ENCODE peak calls at places on chromosomes 16 and 17, in nine cellular contexts. V, B, I, F, T, A, E, S and Q are unnamed samples.

GRCh38 chr17:43341705-43342600 is 56.8 kb upstream of the ARL4D start:
- DNase-seq in V (no peak), B (no peak), I (peak; percentile 72), F (no peak), T (no peak), A (no peak), E (no peak), S (no peak), Q (no peak)

GRCh38 chr17:21286066-21286770 is 1.7 kb downstream of the MAP2K3 start:
- DNase-seq in V (peak; percentile 96), B (peak; percentile 64), I (peak; percentile 99), F (no peak), T (no peak), A (peak; percentile 97), E (peak; percentile 85), S (peak; percentile 66), Q (no peak)

GRCh38 chr17:73759324-73760185 is 115.3 kb upstream of the SDK2 start:
- DNase-seq in V (no peak), B (no peak), I (no peak), F (no peak), T (no peak), A (no peak), E (no peak), S (no peak), Q (no peak)

GRCh38 chr16:787978-788398 is at the start of gene RPUSD1:
- DNase-seq in V (no peak), B (no peak), I (no peak), F (no peak), T (no peak), A (no peak), E (no peak), S (peak; percentile 62), Q (no peak)

GRCh38 chr17:43771463-43771862 is 7.3 kb downstream of the DUSP3 start:
- DNase-seq in V (no peak), B (no peak), I (no peak), F (no peak), T (no peak), A (no peak), E (no peak), S (no peak), Q (no peak)

GRCh38 chr17:66335797-66336196 is 33.4 kb downstream of the PRKCA start:
- DNase-seq in V (no peak), B (no peak), I (no peak), F (no peak), T (no peak), A (no peak), E (no peak), S (no peak), Q (no peak)

GRCh38 chr17:61361084-61361483 is 38.6 kb upstream of the TBX2 start:
- DNase-seq in V (peak; percentile 50), B (no peak), I (peak; percentile 77), F (no peak), T (no peak), A (peak; percentile 16), E (peak; percentile 15), S (no peak), Q (no peak)

GRCh38 chr17:29855686-29856085 is 74.3 kb downstream of the SSH2 start:
- DNase-seq in V (no peak), B (no peak), I (no peak), F (no peak), T (no peak), A (no peak), E (peak; percentile 59), S (no peak), Q (no peak)

GRCh38 chr16:58614212-58614611 is 15.4 kb downstream of the CNOT1 start:
- DNase-seq in V (no peak), B (no peak), I (peak; percentile 70), F (no peak), T (no peak), A (no peak), E (no peak), S (no peak), Q (no peak)

GRCh38 chr16:66486773-66487579 is 59.9 kb downstream of the BEAN1 start:
- DNase-seq in V (peak; percentile 45), B (no peak), I (peak; percentile 44), F (no peak), T (no peak), A (no peak), E (peak; percentile 37), S (peak; percentile 35), Q (peak; percentile 29)

GRCh38 chr16:58500329-58501241 is 642 bp downstream of the NDRG4 start:
- DNase-seq in V (no peak), B (no peak), I (no peak), F (no peak), T (no peak), A (no peak), E (no peak), S (no peak), Q (no peak)

GRCh38 chr16:82544378-82544777 is 82.4 kb upstream of the CDH13 start:
- DNase-seq in V (no peak), B (no peak), I (no peak), F (no peak), T (no peak), A (no peak), E (no peak), S (no peak), Q (no peak)

GRCh38 chr16:28001642-28002041 is 61.9 kb downstream of the GSG1L start:
- DNase-seq in V (no peak), B (no peak), I (no peak), F (no peak), T (no peak), A (no peak), E (no peak), S (no peak), Q (no peak)

GRCh38 chr16:2122429-2122828 is 13.3 kb downstream of the PKD1 start:
- DNase-seq in V (no peak), B (no peak), I (no peak), F (no peak), T (no peak), A (no peak), E (no peak), S (no peak), Q (no peak)

GRCh38 chr16:78648517-78648916 is 549.1 kb downstream of the WWOX start:
- DNase-seq in V (no peak), B (no peak), I (no peak), F (no peak), T (no peak), A (no peak), E (no peak), S (no peak), Q (no peak)

GRCh38 chr16:9092282-9092962 is 978 bp downstream of the HAPSTR1 start:
- DNase-seq in V (no peak), B (peak; percentile 15), I (no peak), F (peak; percentile 18), T (peak; percentile 63), A (peak; percentile 37), E (no peak), S (peak; percentile 50), Q (peak; percentile 37)

GRCh38 chr17:18038861-18039534 is at the start of the genes ATPAF2 and GID4:
- DNase-seq in V (peak; percentile 96), B (peak; percentile 99), I (peak; percentile 100), F (peak; percentile 99), T (peak; percentile 100), A (peak; percentile 99), E (peak; percentile 99), S (peak; percentile 98), Q (peak; percentile 98)

GRCh38 chr17:48202945-48203344 is 95.4 kb downstream of the SNX11 start:
- DNase-seq in V (no peak), B (no peak), I (no peak), F (no peak), T (no peak), A (no peak), E (no peak), S (no peak), Q (no peak)

GRCh38 chr16:27236635-27237228 is 31.8 kb downstream of the NSMCE1 start:
- DNase-seq in V (no peak), B (no peak), I (no peak), F (no peak), T (no peak), A (no peak), E (no peak), S (no peak), Q (no peak)

GRCh38 chr16:56354016-56354415 is 71.3 kb downstream of the AMFR start:
- DNase-seq in V (no peak), B (no peak), I (no peak), F (no peak), T (no peak), A (no peak), E (no peak), S (no peak), Q (no peak)

GRCh38 chr17:17421346-17422216 is 55.2 kb upstream of the MED9 start:
- DNase-seq in V (no peak), B (no peak), I (no peak), F (no peak), T (no peak), A (no peak), E (no peak), S (no peak), Q (no peak)

GRCh38 chr16:57305159-57305811 is 20.8 kb upstream of the PLLP start:
- DNase-seq in V (no peak), B (no peak), I (no peak), F (no peak), T (no peak), A (no peak), E (no peak), S (no peak), Q (peak; percentile 50)